ENCODE peak calls at places on chromosomes 11 and 22, in six cellular contexts. L, Z, D, F, J and K are unnamed samples. For H3K27me3, the result is how much of the 10 kb centered on the place peaks cover.

GRCh38 chr22:39278040-39278439 is 33.3 kb upstream of the PDGFB start:
- DNase-seq in F (no peak), D (peak), L (no peak), Z (no peak), J (no peak), K (peak)

GRCh38 chr11:28464252-28464867 is 356.2 kb downstream of the METTL15 start:
- DNase-seq in Z (no peak), L (peak), D (no peak), F (no peak), J (no peak), K (no peak)

GRCh38 chr11:120028181-120028935 is 109.6 kb downstream of the TRIM29 start:
- DNase-seq in L (no peak), D (no peak), J (no peak), F (no peak), Z (no peak), K (no peak)

GRCh38 chr11:121473064-121473777 is 20.5 kb upstream of the SORL1-AS1 start:
- DNase-seq in F (no peak), Z (no peak), L (peak), J (no peak), D (peak), K (peak)

GRCh38 chr11:13448876-13449275 is 14.1 kb downstream of the BTBD10 start:
- DNase-seq in L (peak), J (no peak), D (no peak), Z (no peak), F (no peak), K (no peak)

GRCh38 chr11:126636911-126637799 is 281.7 kb downstream of the ST3GAL4 start:
- DNase-seq in D (peak), J (no peak), Z (no peak), F (no peak), L (peak), K (peak)

GRCh38 chr22:50396751-50397370 is 53.7 kb downstream of the PPP6R2 start:
- DNase-seq in J (no peak), Z (no peak), D (no peak), L (no peak), F (no peak), K (no peak)

GRCh38 chr22:39984750-39985149 is 10.0 kb upstream of the FAM83F start:
- DNase-seq in D (no peak), J (peak), Z (no peak), L (no peak), F (no peak), K (no peak)

GRCh38 chr22:35311551-35311999 is 11.9 kb downstream of the TOM1 start:
- DNase-seq in D (no peak), J (peak), F (no peak), L (no peak), Z (no peak), K (no peak)

GRCh38 chr11:6362868-6363678 is 27.2 kb upstream of the SMPD1 start:
- DNase-seq in Z (peak), F (peak), J (peak), L (peak), D (peak), K (peak)

GRCh38 chr11:117631336-117632090 is 165.5 kb downstream of the DSCAML1 start:
- DNase-seq in Z (no peak), D (no peak), F (no peak), L (no peak), J (no peak), K (no peak)
- H3K27me3 ChIP-seq in Z (under half), D (under half), F (under half), L (under half), J (under half), K (under half)

DNA sequence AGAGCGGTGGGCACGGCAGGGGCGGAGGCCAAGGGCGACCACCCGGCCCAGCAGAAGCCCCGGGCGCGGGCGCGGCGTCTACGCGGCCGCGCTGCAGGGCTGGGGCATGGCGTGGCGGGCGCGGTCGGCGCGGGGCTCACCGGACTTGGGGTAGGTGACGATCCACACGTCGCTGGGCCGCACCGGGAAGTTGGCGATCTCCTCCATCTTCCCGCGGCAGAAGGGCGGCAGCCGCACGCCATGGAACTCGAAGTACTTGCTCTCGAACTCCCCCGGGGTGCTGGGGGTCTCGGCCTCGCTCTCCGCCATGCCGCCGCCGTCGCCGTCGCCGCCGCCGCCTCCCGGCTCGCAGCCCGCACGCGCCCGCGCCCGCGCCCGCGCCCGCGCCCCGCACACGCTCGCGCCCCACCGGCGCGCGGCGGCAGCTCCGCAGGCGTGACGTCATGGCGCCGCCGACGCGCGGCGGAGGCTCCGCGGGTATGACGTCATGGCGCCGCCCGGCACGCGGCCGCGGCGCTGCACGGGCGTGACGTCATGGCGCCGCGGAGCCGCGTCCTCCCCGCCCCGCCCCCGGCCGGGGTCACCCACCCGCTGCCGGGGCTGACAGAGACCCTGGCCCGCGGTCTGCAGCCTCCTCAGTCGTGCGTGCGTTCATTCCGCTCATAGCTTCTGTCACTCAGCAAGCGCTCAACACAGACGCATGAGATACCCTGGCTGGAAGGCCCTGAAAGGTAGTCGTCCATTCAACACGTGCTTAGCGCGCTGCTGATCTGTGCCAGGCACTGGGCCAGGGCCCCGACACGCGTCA is at the start of gene SULT4A1:
- DNase-seq in F (no peak), J (peak), Z (no peak), D (peak), L (peak), K (peak)
- H3K4me3 ChIP-seq in F (no peak), J (no peak), Z (peak), D (peak), L (peak), K (no peak)

DNA sequence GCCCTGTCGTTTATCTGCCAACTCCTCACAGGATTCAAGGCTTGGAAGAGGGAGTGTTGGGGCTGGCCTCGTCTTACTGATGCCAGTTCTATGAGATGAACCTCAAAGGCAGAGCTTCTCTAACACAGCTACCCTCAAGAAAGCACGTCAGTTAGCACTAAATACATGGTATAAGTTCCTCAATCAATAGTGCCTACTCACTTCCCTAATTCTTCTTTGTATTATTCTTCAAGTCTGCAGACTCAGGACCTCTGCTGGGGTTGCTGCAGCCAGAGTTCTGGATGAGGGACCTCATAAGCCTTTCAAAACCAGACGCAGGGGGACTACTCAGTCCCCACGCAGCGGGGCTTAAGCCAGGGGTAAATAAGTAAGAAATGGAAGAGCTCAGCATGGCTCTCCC is 118.4 kb downstream of the VPREB1 start:
- DNase-seq in D (no peak), J (no peak), Z (no peak), L (no peak), F (no peak), K (no peak)
- H3K27me3 ChIP-seq in D (under half), J (under half), Z (under half), L (half or more), F (under half), K (under half)

DNA sequence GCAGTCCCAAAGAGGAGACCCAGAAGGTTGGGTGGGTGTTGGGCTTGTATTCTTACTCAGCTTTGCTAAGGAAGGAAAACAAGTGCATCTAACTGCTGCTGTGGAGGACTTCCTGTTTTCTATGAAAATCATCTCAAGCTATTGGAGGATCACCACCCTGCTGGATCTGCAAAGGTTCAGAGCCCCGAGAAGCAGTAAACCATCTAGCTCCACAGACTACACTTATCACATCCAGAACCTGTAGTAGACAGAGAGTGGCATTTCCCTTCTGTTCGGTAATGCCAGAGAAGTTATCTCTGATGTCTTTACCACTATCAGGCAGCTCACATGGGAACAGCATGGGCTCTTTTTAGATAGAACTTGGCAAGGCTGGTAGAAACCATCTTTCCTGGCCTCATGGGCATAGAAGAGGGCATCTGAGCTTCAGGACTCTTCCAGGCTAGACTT is 21.7 kb downstream of the KCNJ1 start:
- DNase-seq in J (no peak), L (no peak), F (no peak), D (no peak), Z (no peak), K (no peak)
- H3K4me3 ChIP-seq in J (no peak), L (no peak), F (no peak), D (no peak), Z (no peak), K (no peak)

GRCh38 chr11:115657586-115657985 is 153.4 kb upstream of the CADM1 start:
- DNase-seq in J (no peak), Z (no peak), D (no peak), L (no peak), F (no peak), K (no peak)

GRCh38 chr11:115653926-115654325 is 149.7 kb upstream of the CADM1 start:
- DNase-seq in F (no peak), Z (no peak), D (no peak), J (no peak), L (no peak), K (no peak)

GRCh38 chr11:115656684-115657083 is 152.5 kb upstream of the CADM1 start:
- DNase-seq in D (no peak), L (no peak), F (no peak), Z (no peak), J (no peak), K (no peak)

GRCh38 chr11:115654792-115655191 is 150.6 kb upstream of the CADM1 start:
- DNase-seq in F (no peak), D (no peak), L (no peak), Z (no peak), J (no peak), K (no peak)

GRCh38 chr11:115656041-115656440 is 151.8 kb upstream of the CADM1 start:
- DNase-seq in D (no peak), L (no peak), F (no peak), J (no peak), Z (no peak), K (no peak)
- H3K27me3 ChIP-seq in D (under half), L (under half), F (under half), J (under half), Z (under half), K (under half)

GRCh38 chr22:48838376-48838775 is 989.3 kb downstream of the BRD1 start:
- DNase-seq in D (no peak), J (peak), F (no peak), Z (no peak), L (no peak), K (no peak)
- H3K4me3 ChIP-seq in D (no peak), J (no peak), F (no peak), Z (no peak), L (no peak), K (no peak)

GRCh38 chr11:2859706-2860037 is 25.9 kb downstream of the CDKN1C start:
- DNase-seq in F (no peak), L (no peak), J (no peak), Z (no peak), D (no peak), K (no peak)

GRCh38 chr11:2860636-2861035 is 24.9 kb downstream of the CDKN1C start:
- DNase-seq in F (no peak), J (no peak), D (no peak), Z (no peak), L (peak), K (peak)

GRCh38 chr11:2858995-2859705 is 26.4 kb downstream of the CDKN1C start:
- DNase-seq in J (no peak), D (no peak), L (no peak), F (no peak), Z (no peak), K (no peak)

GRCh38 chr11:2857276-2857675 is 28.3 kb downstream of the CDKN1C start:
- DNase-seq in L (no peak), D (no peak), Z (no peak), F (no peak), J (no peak), K (no peak)

GRCh38 chr11:2857918-2858317 is 27.7 kb downstream of the CDKN1C start:
- DNase-seq in J (no peak), Z (no peak), D (no peak), F (no peak), L (no peak), K (no peak)
- H3K27me3 ChIP-seq in J (under half), Z (under half), D (under half), F (under half), L (under half), K (under half)

GRCh38 chr11:19882356-19882755 is 169.7 kb downstream of the NAV2 start:
- DNase-seq in L (no peak), J (no peak), D (no peak), Z (no peak), F (no peak), K (no peak)
- H3K4me3 ChIP-seq in L (no peak), J (no peak), D (no peak), Z (no peak), F (no peak), K (no peak)